ENCODE peak calls at places on chromosomes 3 and 15, in nine cellular contexts. One of them, this sample, is unnamed.
A peak's percentile ranks its signal among the peaks of the same experiment; 100 is the strongest.

GRCh38 chr15:66413555-66413954 is 26.8 kb downstream of the MAP2K1 start:
- DNase-seq in HTR-8/SVneo: no peak
- DNase-seq in brain microvascular endothelial cell: no peak
- DNase-seq in iris pigment epithelial cell: no peak
- DNase-seq in HFF-Myc: no peak
- DNase-seq in NCI-H2081: no peak
- DNase-seq in tibial artery: no peak
- DNase-seq in DMS153: no peak
- DNase-seq in G401: no peak
- DNase-seq in this sample: no peak

GRCh38 chr3:129485681-129486056 is 42.8 kb upstream of the RHO start:
- DNase-seq in HTR-8/SVneo: no peak
- DNase-seq in brain microvascular endothelial cell: peak; percentile 77
- DNase-seq in iris pigment epithelial cell: peak; percentile 96
- DNase-seq in HFF-Myc: peak; percentile 46
- DNase-seq in NCI-H2081: no peak
- DNase-seq in tibial artery: peak; percentile 94
- DNase-seq in DMS153: no peak
- DNase-seq in G401: no peak
- DNase-seq in this sample: no peak

GRCh38 chr3:129934234-129935123 is 40.0 kb upstream of the TRH start:
- DNase-seq in HTR-8/SVneo: peak; percentile 60
- DNase-seq in brain microvascular endothelial cell: peak; percentile 15
- DNase-seq in iris pigment epithelial cell: peak; percentile 8
- DNase-seq in HFF-Myc: no peak
- DNase-seq in NCI-H2081: peak; percentile 19
- DNase-seq in tibial artery: no peak
- DNase-seq in DMS153: no peak
- DNase-seq in G401: peak; percentile 56
- DNase-seq in this sample: peak; percentile 15

GRCh38 chr3:53044371-53045106 is 1.3 kb downstream of the SFMBT1 start:
- DNase-seq in HTR-8/SVneo: peak; percentile 40
- DNase-seq in brain microvascular endothelial cell: peak; percentile 18
- DNase-seq in iris pigment epithelial cell: peak; percentile 49
- DNase-seq in HFF-Myc: no peak
- DNase-seq in NCI-H2081: no peak
- DNase-seq in tibial artery: no peak
- DNase-seq in DMS153: no peak
- DNase-seq in G401: peak; percentile 53
- DNase-seq in this sample: no peak

GRCh38 chr15:62209821-62210220 is 44.7 kb upstream of the C2CD4B start:
- DNase-seq in HTR-8/SVneo: no peak
- DNase-seq in brain microvascular endothelial cell: no peak
- DNase-seq in iris pigment epithelial cell: no peak
- DNase-seq in HFF-Myc: no peak
- DNase-seq in NCI-H2081: no peak
- DNase-seq in tibial artery: no peak
- DNase-seq in DMS153: no peak
- DNase-seq in G401: no peak
- DNase-seq in this sample: no peak

GRCh38 chr15:27017168-27017809 is 46.3 kb downstream of the GABRG3 start:
- DNase-seq in HTR-8/SVneo: no peak
- DNase-seq in brain microvascular endothelial cell: peak; percentile 16
- DNase-seq in iris pigment epithelial cell: peak; percentile 34
- DNase-seq in HFF-Myc: peak; percentile 44
- DNase-seq in NCI-H2081: peak; percentile 76
- DNase-seq in tibial artery: no peak
- DNase-seq in DMS153: peak; percentile 36
- DNase-seq in G401: peak; percentile 43
- DNase-seq in this sample: peak; percentile 12

GRCh38 chr15:70036585-70037343 is 61.0 kb downstream of the TLE3 start:
- DNase-seq in HTR-8/SVneo: no peak
- DNase-seq in brain microvascular endothelial cell: no peak
- DNase-seq in iris pigment epithelial cell: no peak
- DNase-seq in HFF-Myc: no peak
- DNase-seq in NCI-H2081: no peak
- DNase-seq in tibial artery: no peak
- DNase-seq in DMS153: peak; percentile 33
- DNase-seq in G401: no peak
- DNase-seq in this sample: peak; percentile 66

GRCh38 chr3:42852443-42852842 is 23.2 kb downstream of the CYP8B1 start:
- DNase-seq in HTR-8/SVneo: no peak
- DNase-seq in brain microvascular endothelial cell: no peak
- DNase-seq in iris pigment epithelial cell: peak; percentile 77
- DNase-seq in HFF-Myc: no peak
- DNase-seq in NCI-H2081: no peak
- DNase-seq in tibial artery: peak; percentile 66
- DNase-seq in DMS153: no peak
- DNase-seq in G401: no peak
- DNase-seq in this sample: no peak

GRCh38 chr15:63256433-63256884 is 20.9 kb upstream of the APH1B start:
- DNase-seq in HTR-8/SVneo: peak; percentile 74
- DNase-seq in brain microvascular endothelial cell: peak; percentile 38
- DNase-seq in iris pigment epithelial cell: peak; percentile 90
- DNase-seq in HFF-Myc: peak; percentile 55
- DNase-seq in NCI-H2081: no peak
- DNase-seq in tibial artery: no peak
- DNase-seq in DMS153: no peak
- DNase-seq in G401: no peak
- DNase-seq in this sample: no peak

GRCh38 chr3:129016366-129016724 is 15.2 kb downstream of the EFCC1 start:
- DNase-seq in HTR-8/SVneo: no peak
- DNase-seq in brain microvascular endothelial cell: no peak
- DNase-seq in iris pigment epithelial cell: no peak
- DNase-seq in HFF-Myc: no peak
- DNase-seq in NCI-H2081: peak; percentile 92
- DNase-seq in tibial artery: no peak
- DNase-seq in DMS153: peak; percentile 87
- DNase-seq in G401: peak; percentile 41
- DNase-seq in this sample: peak; percentile 94

GRCh38 chr15:39788800-39789565 is 6.3 kb upstream of the FSIP1 start:
- DNase-seq in HTR-8/SVneo: no peak
- DNase-seq in brain microvascular endothelial cell: no peak
- DNase-seq in iris pigment epithelial cell: peak; percentile 73
- DNase-seq in HFF-Myc: no peak
- DNase-seq in NCI-H2081: no peak
- DNase-seq in tibial artery: no peak
- DNase-seq in DMS153: no peak
- DNase-seq in G401: no peak
- DNase-seq in this sample: no peak

GRCh38 chr15:42036112-42036905 is 15.5 kb upstream of the PLA2G4E start:
- DNase-seq in HTR-8/SVneo: no peak
- DNase-seq in brain microvascular endothelial cell: no peak
- DNase-seq in iris pigment epithelial cell: no peak
- DNase-seq in HFF-Myc: no peak
- DNase-seq in NCI-H2081: no peak
- DNase-seq in tibial artery: no peak
- DNase-seq in DMS153: no peak
- DNase-seq in G401: no peak
- DNase-seq in this sample: no peak

GRCh38 chr15:22855791-22856190 is 17.3 kb downstream of the NIPA2 start:
- DNase-seq in HTR-8/SVneo: no peak
- DNase-seq in brain microvascular endothelial cell: no peak
- DNase-seq in iris pigment epithelial cell: no peak
- DNase-seq in HFF-Myc: no peak
- DNase-seq in NCI-H2081: no peak
- DNase-seq in tibial artery: no peak
- DNase-seq in DMS153: no peak
- DNase-seq in G401: no peak
- DNase-seq in this sample: no peak

GRCh38 chr3:12328132-12328915 is 39.5 kb downstream of the PPARG start:
- DNase-seq in HTR-8/SVneo: no peak
- DNase-seq in brain microvascular endothelial cell: no peak
- DNase-seq in iris pigment epithelial cell: no peak
- DNase-seq in HFF-Myc: no peak
- DNase-seq in NCI-H2081: no peak
- DNase-seq in tibial artery: no peak
- DNase-seq in DMS153: no peak
- DNase-seq in G401: no peak
- DNase-seq in this sample: no peak

GRCh38 chr3:45655906-45656305 is 33.3 kb upstream of the SACM1L start:
- DNase-seq in HTR-8/SVneo: no peak
- DNase-seq in brain microvascular endothelial cell: no peak
- DNase-seq in iris pigment epithelial cell: no peak
- DNase-seq in HFF-Myc: no peak
- DNase-seq in NCI-H2081: no peak
- DNase-seq in tibial artery: no peak
- DNase-seq in DMS153: no peak
- DNase-seq in G401: no peak
- DNase-seq in this sample: no peak

GRCh38 chr3:76429536-76430177 is 610.2 kb upstream of the ROBO2 start:
- DNase-seq in HTR-8/SVneo: no peak
- DNase-seq in brain microvascular endothelial cell: no peak
- DNase-seq in iris pigment epithelial cell: no peak
- DNase-seq in HFF-Myc: no peak
- DNase-seq in NCI-H2081: no peak
- DNase-seq in tibial artery: no peak
- DNase-seq in DMS153: no peak
- DNase-seq in G401: no peak
- DNase-seq in this sample: peak; percentile 13

GRCh38 chr3:124059580-124059979 is 67.7 kb upstream of the ROPN1 start:
- DNase-seq in HTR-8/SVneo: no peak
- DNase-seq in brain microvascular endothelial cell: no peak
- DNase-seq in iris pigment epithelial cell: peak; percentile 11
- DNase-seq in HFF-Myc: no peak
- DNase-seq in NCI-H2081: no peak
- DNase-seq in tibial artery: no peak
- DNase-seq in DMS153: no peak
- DNase-seq in G401: no peak
- DNase-seq in this sample: no peak

GRCh38 chr15:41934843-41935242 is 37.5 kb downstream of the EHD4 start:
- DNase-seq in HTR-8/SVneo: peak; percentile 32
- DNase-seq in brain microvascular endothelial cell: no peak
- DNase-seq in iris pigment epithelial cell: peak; percentile 38
- DNase-seq in HFF-Myc: no peak
- DNase-seq in NCI-H2081: no peak
- DNase-seq in tibial artery: no peak
- DNase-seq in DMS153: no peak
- DNase-seq in G401: no peak
- DNase-seq in this sample: no peak

GRCh38 chr15:74453925-74454763 is 6.8 kb downstream of the UBL7 start:
- DNase-seq in HTR-8/SVneo: no peak
- DNase-seq in brain microvascular endothelial cell: peak; percentile 27
- DNase-seq in iris pigment epithelial cell: peak; percentile 59
- DNase-seq in HFF-Myc: no peak
- DNase-seq in NCI-H2081: no peak
- DNase-seq in tibial artery: no peak
- DNase-seq in DMS153: no peak
- DNase-seq in G401: peak; percentile 65
- DNase-seq in this sample: no peak

GRCh38 chr3:178195824-178196223 is 340.4 kb upstream of the KCNMB2 start:
- DNase-seq in HTR-8/SVneo: no peak
- DNase-seq in brain microvascular endothelial cell: peak; percentile 42
- DNase-seq in iris pigment epithelial cell: peak; percentile 84
- DNase-seq in HFF-Myc: no peak
- DNase-seq in NCI-H2081: no peak
- DNase-seq in tibial artery: no peak
- DNase-seq in DMS153: no peak
- DNase-seq in G401: no peak
- DNase-seq in this sample: no peak

GRCh38 chr15:88275804-88276203 is 19.3 kb upstream of the NTRK3 start:
- DNase-seq in HTR-8/SVneo: no peak
- DNase-seq in brain microvascular endothelial cell: no peak
- DNase-seq in iris pigment epithelial cell: no peak
- DNase-seq in HFF-Myc: no peak
- DNase-seq in NCI-H2081: no peak
- DNase-seq in tibial artery: no peak
- DNase-seq in DMS153: no peak
- DNase-seq in G401: no peak
- DNase-seq in this sample: no peak

GRCh38 chr3:175266478-175266877 is 407.3 kb downstream of the NAALADL2 start:
- DNase-seq in HTR-8/SVneo: no peak
- DNase-seq in brain microvascular endothelial cell: no peak
- DNase-seq in iris pigment epithelial cell: peak; percentile 69
- DNase-seq in HFF-Myc: no peak
- DNase-seq in NCI-H2081: no peak
- DNase-seq in tibial artery: no peak
- DNase-seq in DMS153: no peak
- DNase-seq in G401: no peak
- DNase-seq in this sample: no peak

GRCh38 chr3:24751020-24751419 is 256.4 kb upstream of the THRB start:
- DNase-seq in HTR-8/SVneo: no peak
- DNase-seq in brain microvascular endothelial cell: no peak
- DNase-seq in iris pigment epithelial cell: no peak
- DNase-seq in HFF-Myc: no peak
- DNase-seq in NCI-H2081: no peak
- DNase-seq in tibial artery: no peak
- DNase-seq in DMS153: no peak
- DNase-seq in G401: no peak
- DNase-seq in this sample: no peak